ENCODE peak calls at places on chromosome 12, in nine cellular contexts. G is KG1; H is skeletal muscle cell; T is ELR; B is NCI-H226; N is SW 1271; F is NB4; O is stimulated activated CD4-positive, alpha-beta T cell treated with anti-CD3 and anti-CD28 coated beads, Interleukin-4, amount 100 ng/mL, for 4 hours; L is HCT116. Z is an unnamed sample.

GRCh38 chr12:133180669-133181068 is 626 bp upstream of the ZNF268 start:
- DNase-seq in B (no peak), F (no peak), N (no peak), T (no peak), G (no peak), O (no peak), H (no peak), L (no peak), Z (no peak)

GRCh38 chr12:109120095-109120494 is 3.7 kb downstream of the ACACB start:
- DNase-seq in H (no peak), T (no peak), B (no peak), N (no peak), G (no peak), O (no peak), F (no peak), L (no peak), Z (no peak)

GRCh38 chr12:81386101-81386500 is 308.2 kb downstream of the ACSS3 start:
- DNase-seq in F (no peak), T (no peak), G (no peak), L (no peak), O (no peak), N (no peak), B (no peak), H (no peak), Z (no peak)

GRCh38 chr12:131797588-131797934 is 30.6 kb upstream of the MMP17 start:
- DNase-seq in N (no peak), L (no peak), F (no peak), G (no peak), B (no peak), O (no peak), T (no peak), H (no peak), Z (no peak)

GRCh38 chr12:107372229-107372658 is 278.9 kb upstream of the CRY1 start:
- DNase-seq in O (peak), F (peak), G (no peak), N (no peak), H (no peak), T (peak), B (no peak), L (no peak), Z (no peak)

GRCh38 chr12:96636895-96637294 is 147.5 kb downstream of the CFAP54 start:
- DNase-seq in T (no peak), B (no peak), L (no peak), F (peak), G (no peak), N (no peak), O (no peak), H (no peak), Z (no peak)

GRCh38 chr12:26499979-26500640 is 304.7 kb downstream of the SSPN start:
- DNase-seq in B (no peak), F (no peak), T (no peak), H (no peak), L (no peak), N (no peak), G (no peak), O (no peak), Z (no peak)

GRCh38 chr12:111411187-111411764 is 5.6 kb downstream of the SH2B3 start:
- DNase-seq in H (no peak), O (no peak), L (no peak), G (no peak), N (no peak), F (no peak), T (no peak), B (no peak), Z (no peak)

GRCh38 chr12:133129368-133130037 is 571 bp downstream of the ZNF891 start:
- DNase-seq in T (peak), B (peak), H (no peak), L (no peak), O (no peak), F (no peak), G (no peak), N (peak), Z (no peak)

GRCh38 chr12:122944588-122944987 is 21.7 kb downstream of the ABCB9 start:
- DNase-seq in H (no peak), B (no peak), L (peak), N (peak), F (no peak), T (peak), G (no peak), O (no peak), Z (no peak)

GRCh38 chr12:180445-180844 is 33.5 kb downstream of the SLC6A12 start:
- DNase-seq in T (no peak), N (no peak), B (no peak), L (no peak), H (no peak), G (peak), F (peak), O (no peak), Z (no peak)

GRCh38 chr12:96136129-96136528 is 58.0 kb upstream of the ELK3 start:
- DNase-seq in O (no peak), L (no peak), H (peak), T (peak), B (peak), F (no peak), N (no peak), G (no peak), Z (peak)

GRCh38 chr12:12582895-12583303 is 20.2 kb upstream of the DUSP16 start:
- DNase-seq in G (no peak), F (peak), H (no peak), N (no peak), T (peak), B (no peak), O (peak), L (no peak), Z (no peak)

GRCh38 chr12:102484017-102484731 is 3.8 kb upstream of the IGF1 start:
- DNase-seq in T (peak), L (peak), N (peak), B (peak), H (peak), F (peak), G (peak), O (peak), Z (no peak)

GRCh38 chr12:123457980-123458779 is at the start of gene SNRNP35:
- DNase-seq in G (peak), N (peak), L (peak), O (peak), F (peak), T (peak), H (peak), B (peak), Z (peak)